ENCODE peak calls at places on chromosomes 16 and 17, in six cellular contexts. U is ELF-1; Y is activated naive CD8-positive, alpha-beta T cell treated with anti-CD3 and anti-CD28 coated beads for 36 hours; E is GDM1; M is SHP77 treated with DMSO at 0.1 percent for 48 hours; J is AG09319. W is an unnamed sample.

GRCh38 chr16:75256059-75256870 is 4.8 kb upstream of the BCAR1 start:
- DNase-seq in U (peak), Y (no peak), E (no peak), M (no peak), J (no peak), W (no peak)

GRCh38 chr16:11032922-11033291 is 88.5 kb downstream of the CLEC16A start:
- DNase-seq in U (peak), Y (no peak), E (no peak), M (no peak), J (peak), W (no peak)

GRCh38 chr16:240559-240958 is 5.9 kb downstream of the FAM234A start:
- DNase-seq in U (no peak), Y (no peak), E (no peak), M (no peak), J (no peak), W (no peak)

GRCh38 chr17:44793885-44794698 is 35.3 kb downstream of the ADAM11 start:
- DNase-seq in U (no peak), Y (no peak), E (no peak), M (no peak), J (no peak), W (no peak)

GRCh38 chr16:48384982-48385271 is 286 bp downstream of the SIAH1 start:
- DNase-seq in U (peak), Y (no peak), E (no peak), M (no peak), J (no peak), W (no peak)

GRCh38 chr17:75231071-75231470 is 25.6 kb downstream of the NUP85 start:
- DNase-seq in U (no peak), Y (no peak), E (no peak), M (no peak), J (no peak), W (no peak)

GRCh38 chr17:77346765-77347164 is 206.0 kb downstream of the SEC14L1 start:
- DNase-seq in U (no peak), Y (no peak), E (no peak), M (no peak), J (no peak), W (no peak)

GRCh38 chr16:67672306-67672705 is 5.7 kb downstream of the C16orf86 start:
- DNase-seq in U (no peak), Y (no peak), E (no peak), M (no peak), J (no peak), W (no peak)

GRCh38 chr17:76734080-76734840 is 2.9 kb downstream of the SRSF2 start:
- DNase-seq in U (no peak), Y (no peak), E (no peak), M (no peak), J (no peak), W (no peak)

GRCh38 chr17:79788455-79788854 is 8.4 kb downstream of the CBX8 start:
- DNase-seq in U (no peak), Y (no peak), E (no peak), M (no peak), J (no peak), W (no peak)

GRCh38 chr16:85360323-85361277 is 248.3 kb upstream of the CIBAR2 start:
- DNase-seq in U (no peak), Y (no peak), E (no peak), M (peak), J (no peak), W (no peak)

GRCh38 chr16:76577003-76577402 is 299.8 kb downstream of the CNTNAP4 start:
- DNase-seq in U (no peak), Y (no peak), E (no peak), M (peak), J (no peak), W (no peak)

GRCh38 chr16:47924950-47925349 is 230.8 kb downstream of the ABCC12 start:
- DNase-seq in U (no peak), Y (no peak), E (no peak), M (no peak), J (no peak), W (no peak)

GRCh38 chr17:64320613-64321553 is 57.8 kb upstream of the TEX2 start:
- DNase-seq in U (peak), Y (peak), E (peak), M (peak), J (no peak), W (peak)

GRCh38 chr17:49739662-49740271 is 24.2 kb downstream of the FAM117A start:
- DNase-seq in U (no peak), Y (peak), E (peak), M (peak), J (no peak), W (peak)

GRCh38 chr16:20740007-20740883 is 1.4 kb downstream of the THUMPD1 start:
- DNase-seq in U (no peak), Y (peak), E (no peak), M (no peak), J (no peak), W (no peak)

GRCh38 chr17:18120461-18121053 is 12.0 kb downstream of the MYO15A start:
- DNase-seq in U (no peak), Y (no peak), E (no peak), M (no peak), J (no peak), W (no peak)

GRCh38 chr16:85959686-85960085 is 60.7 kb downstream of the IRF8 start:
- DNase-seq in U (no peak), Y (no peak), E (no peak), M (no peak), J (no peak), W (no peak)

GRCh38 chr16:26981266-26981938 is 85.3 kb upstream of the C16orf82 start:
- DNase-seq in U (no peak), Y (no peak), E (no peak), M (no peak), J (peak), W (no peak)

GRCh38 chr16:23254338-23254737 is 47.8 kb upstream of the SCNN1B start:
- DNase-seq in U (peak), Y (no peak), E (no peak), M (no peak), J (no peak), W (no peak)

GRCh38 chr17:65027305-65027704 is 29.2 kb downstream of the GNA13 start:
- DNase-seq in U (peak), Y (peak), E (no peak), M (no peak), J (no peak), W (no peak)

GRCh38 chr16:90046971-90047713 is 27.9 kb upstream of the DBNDD1 start:
- DNase-seq in U (peak), Y (no peak), E (no peak), M (peak), J (no peak), W (no peak)

W was measured in CMK.